ENCODE peak calls at places on chromosomes 11 and 22, in four cellular contexts. B, A, E and T are unnamed samples. For H3K4me1, the result is how much of the 10 kb centered on the place peaks cover.

GRCh38 chr11:116693206-116694016 is 79.4 kb downstream of the BUD13 start:
- DNase-seq in B (no peak), A (no peak), E (peak), T (peak)

GRCh38 chr22:41782316-41782715 is 18.2 kb upstream of the CCDC134 start:
- DNase-seq in B (peak), A (no peak), E (no peak), T (no peak)

GRCh38 chr11:61183645-61184044 is 19.7 kb upstream of the PGA3 start:
- DNase-seq in B (no peak), A (no peak), E (no peak), T (no peak)

GRCh38 chr11:44244649-44245308 is 65.2 kb downstream of the ALX4 start:
- DNase-seq in B (no peak), A (peak), E (no peak), T (no peak)

GRCh38 chr11:74070713-74071506 is 62.0 kb upstream of the UCP3 start:
- DNase-seq in B (no peak), A (no peak), E (no peak), T (no peak)

GRCh38 chr11:119356349-119357031 is 10.0 kb upstream of the MFRP start:
- DNase-seq in B (peak), A (peak), E (peak), T (no peak)

GRCh38 chr11:32510039-32510438 is 73.6 kb upstream of the EIF3M start:
- DNase-seq in B (no peak), A (no peak), E (no peak), T (no peak)

GRCh38 chr22:19821523-19822300 is 33.0 kb downstream of the GNB1L start:
- DNase-seq in B (no peak), A (no peak), E (peak), T (no peak)

GRCh38 chr11:133947298-133947905 is 9.4 kb downstream of the IGSF9B start:
- DNase-seq in B (no peak), A (peak), E (peak), T (no peak)

GRCh38 chr11:2462986-2463765 is 18.4 kb downstream of the KCNQ1 start:
- DNase-seq in B (no peak), A (no peak), E (peak), T (peak)
- H3K4me1 ChIP-seq in B (under half), A (under half), E (under half), T (under half)

DNA sequence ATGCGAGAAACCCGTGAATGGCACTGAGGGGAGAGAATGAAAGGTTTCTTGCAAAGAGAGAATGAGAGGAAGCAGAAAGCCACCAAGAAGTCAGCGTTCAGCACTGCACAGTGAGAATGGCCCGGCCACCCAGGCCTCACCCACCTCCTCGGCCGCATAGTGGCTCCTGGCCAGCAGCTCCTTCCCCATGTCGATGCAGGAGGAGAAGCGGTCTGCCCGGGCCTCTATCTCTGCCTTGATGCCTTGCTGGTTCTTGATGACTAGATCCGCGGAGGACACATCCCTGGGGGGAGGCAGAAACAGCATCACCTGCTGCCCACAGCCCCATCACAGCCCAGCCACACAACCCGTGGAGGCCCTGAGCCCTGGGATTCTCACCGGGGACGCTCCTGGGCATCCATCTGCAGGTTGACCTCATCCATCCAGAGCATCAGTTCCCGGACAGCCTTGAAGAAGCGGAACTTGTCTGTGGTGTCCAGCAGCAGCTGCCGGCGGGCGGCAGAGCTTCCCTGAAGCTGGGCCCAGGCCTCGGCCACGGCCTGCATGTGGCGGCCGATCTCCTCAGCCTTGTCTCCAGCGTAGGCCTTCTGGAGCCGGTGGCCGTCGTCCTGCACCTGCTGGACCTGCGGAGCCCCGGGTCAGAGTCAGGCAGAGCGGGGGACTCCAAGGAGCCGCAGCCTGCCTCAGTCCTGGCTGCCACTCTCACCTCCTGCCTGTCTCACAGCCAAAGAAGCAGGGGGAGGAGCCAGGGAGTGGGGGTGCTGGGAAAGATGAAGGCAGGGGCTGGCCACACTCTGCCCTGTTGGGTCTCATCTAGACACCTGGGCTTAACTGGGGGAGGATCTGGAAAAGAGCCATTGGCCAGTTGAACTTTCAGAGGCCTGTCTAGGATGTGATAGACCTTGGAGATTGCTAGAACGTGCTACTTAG is 12.2 kb upstream of the RBM4B start:
- DNase-seq in B (no peak), A (no peak), E (no peak), T (no peak)
- H3K4me1 ChIP-seq in B (under half), A (under half), E (under half), T (under half)

GRCh38 chr11:120722539-120722938 is 211.0 kb downstream of the GRIK4 start:
- DNase-seq in B (no peak), A (no peak), E (no peak), T (no peak)
- H3K4me1 ChIP-seq in B (under half), A (under half), E (under half), T (under half)

GRCh38 chr11:123527526-123527925 is 97.5 kb downstream of the GRAMD1B start:
- DNase-seq in B (no peak), A (no peak), E (no peak), T (no peak)
- H3K4me1 ChIP-seq in B (under half), A (under half), E (under half), T (under half)

DNA sequence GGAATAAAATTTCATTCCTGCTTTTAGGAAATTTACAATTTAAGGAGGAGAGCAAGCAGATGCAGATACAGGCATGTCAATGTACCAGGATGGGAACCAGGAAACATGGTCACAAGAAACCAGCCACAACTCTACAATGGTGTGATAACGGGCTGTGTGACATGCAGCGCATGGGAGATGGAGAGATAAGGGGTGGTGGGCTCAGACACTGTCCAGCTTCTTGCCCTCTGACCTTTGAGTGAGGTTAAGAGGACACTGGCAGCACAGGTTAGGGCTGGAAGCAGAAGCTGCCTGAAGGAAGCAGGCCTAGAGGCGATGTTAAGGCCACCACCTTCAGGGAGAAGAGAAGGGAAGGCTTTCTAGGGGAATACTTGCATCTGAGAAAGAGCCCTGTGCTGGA is 2.3 kb upstream of the SORL1-AS1 start:
- DNase-seq in B (no peak), A (no peak), E (no peak), T (no peak)
- H3K4me1 ChIP-seq in B (under half), A (under half), E (under half), T (under half)

DNA sequence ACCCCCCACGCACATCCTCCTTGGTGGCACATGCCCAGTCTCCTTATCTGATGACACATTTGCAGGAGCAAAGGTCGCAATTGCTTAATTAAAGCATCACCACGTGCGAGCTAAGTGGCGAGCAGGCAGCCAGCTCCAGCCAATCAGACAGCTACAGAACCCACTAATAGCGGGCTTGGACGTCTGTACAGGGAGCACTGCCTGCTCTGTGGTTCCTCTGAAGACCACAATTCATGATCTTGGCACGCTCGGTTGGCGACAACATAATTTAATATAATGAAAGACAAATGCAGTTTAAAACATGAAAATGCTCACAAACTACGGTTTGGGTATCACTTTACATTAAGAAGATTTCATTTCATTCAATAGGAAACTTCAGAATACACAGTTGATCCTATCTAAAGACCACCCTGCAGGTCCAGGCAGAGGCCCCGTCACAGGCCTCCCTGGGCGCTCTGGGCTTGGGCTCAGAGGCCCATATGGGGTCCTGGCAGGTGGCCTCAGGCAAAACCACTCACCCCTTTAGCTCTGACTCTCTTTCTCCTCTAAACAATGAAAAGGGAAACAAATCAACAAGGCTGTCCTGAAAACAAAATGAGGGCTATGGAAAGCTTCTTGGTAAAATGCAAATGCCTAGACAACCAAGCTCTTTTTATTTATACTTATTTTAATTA is 10.4 kb downstream of the PACSIN2 start:
- DNase-seq in B (no peak), A (peak), E (no peak), T (no peak)
- H3K4me1 ChIP-seq in B (under half), A (under half), E (half or more), T (half or more)

GRCh38 chr11:75349540-75350116 is 1.8 kb downstream of the ARRB1 start:
- DNase-seq in B (peak), A (no peak), E (peak), T (no peak)

GRCh38 chr11:75346912-75347647 is 4.4 kb downstream of the ARRB1 start:
- DNase-seq in B (peak), A (peak), E (peak), T (no peak)

GRCh38 chr11:75350122-75350742 is 1.2 kb downstream of the ARRB1 start:
- DNase-seq in B (peak), A (no peak), E (no peak), T (no peak)

GRCh38 chr11:75346296-75346695 is 5.2 kb downstream of the ARRB1 start:
- DNase-seq in B (peak), A (no peak), E (no peak), T (no peak)

GRCh38 chr11:75347781-75348613 is 3.5 kb downstream of the ARRB1 start:
- DNase-seq in B (peak), A (peak), E (no peak), T (no peak)
- H3K4me1 ChIP-seq in B (under half), A (under half), E (half or more), T (under half)

GRCh38 chr22:38715852-38716251 is 10.1 kb downstream of the GTPBP1 start:
- DNase-seq in B (peak), A (no peak), E (no peak), T (no peak)
- H3K4me1 ChIP-seq in B (under half), A (under half), E (under half), T (under half)

GRCh38 chr11:128506384-128506783 is 81.0 kb downstream of the ETS1 start:
- DNase-seq in B (no peak), A (no peak), E (no peak), T (no peak)
- H3K4me1 ChIP-seq in B (under half), A (under half), E (half or more), T (half or more)

GRCh38 chr11:62707277-62707771 is at the start of the genes BSCL2 and GNG3:
- DNase-seq in B (no peak), A (no peak), E (peak), T (no peak)

GRCh38 chr11:62712413-62712812 is 4.9 kb downstream of the GNG3 start:
- DNase-seq in B (no peak), A (no peak), E (peak), T (no peak)

GRCh38 chr11:62709262-62710000 is 2.0 kb downstream of the GNG3 start:
- DNase-seq in B (peak), A (peak), E (peak), T (peak)

GRCh38 chr11:62708423-62709261 is 1.2 kb downstream of the GNG3 start:
- DNase-seq in B (no peak), A (no peak), E (peak), T (peak)

DNA sequence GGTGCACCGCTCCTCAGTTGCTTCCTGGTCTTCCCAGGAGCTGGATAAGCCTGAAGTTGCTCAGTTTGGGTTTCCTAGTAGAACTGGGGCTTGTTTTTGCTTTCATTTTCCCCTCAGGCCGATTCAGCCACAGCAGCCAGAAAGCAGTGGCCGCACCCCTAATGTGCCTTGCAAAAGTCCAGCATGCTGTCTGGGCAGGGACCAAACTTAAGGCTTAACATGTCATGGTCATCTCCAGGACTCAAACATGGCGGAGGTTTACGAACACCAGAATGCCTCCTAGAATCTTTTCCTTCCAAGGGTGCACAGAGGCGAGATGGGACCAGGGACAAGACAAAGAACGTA is 2.5 kb downstream of the GNG3 start:
- DNase-seq in B (no peak), A (peak), E (no peak), T (no peak)
- H3K4me1 ChIP-seq in B (under half), A (under half), E (under half), T (under half)